ENCODE peak calls at places on chromosomes 6 and 20, in nine cellular contexts. One of them, this sample, is unnamed. For H3K27me3, the result is how much of the 10 kb centered on the place peaks cover.

GRCh38 chr20:46621492-46621891 is 29.8 kb downstream of the SLC13A3 start:
- DNase-seq in endothelial cell of umbilical vein: no peak
- DNase-seq in CD8-positive, alpha-beta T cell: no peak
- DNase-seq in A673: peak
- DNase-seq in upper lobe of right lung: no peak
- DNase-seq in ovary: no peak
- DNase-seq in brain microvascular endothelial cell: peak
- DNase-seq in bronchial epithelial cell: no peak
- DNase-seq in HCT116: no peak
- DNase-seq in this sample: no peak

GRCh38 chr6:97465877-97466710 is 183.1 kb upstream of the MMS22L start:
- DNase-seq in endothelial cell of umbilical vein: no peak
- DNase-seq in CD8-positive, alpha-beta T cell: no peak
- DNase-seq in A673: peak
- DNase-seq in upper lobe of right lung: no peak
- DNase-seq in ovary: no peak
- DNase-seq in brain microvascular endothelial cell: no peak
- DNase-seq in bronchial epithelial cell: no peak
- DNase-seq in HCT116: no peak
- DNase-seq in this sample: no peak

GRCh38 chr6:27897580-27898206 is 14.5 kb downstream of the OR2B2 start:
- DNase-seq in endothelial cell of umbilical vein: no peak
- DNase-seq in CD8-positive, alpha-beta T cell: no peak
- DNase-seq in A673: no peak
- DNase-seq in upper lobe of right lung: no peak
- DNase-seq in ovary: no peak
- DNase-seq in brain microvascular endothelial cell: no peak
- DNase-seq in bronchial epithelial cell: no peak
- DNase-seq in HCT116: no peak
- DNase-seq in this sample: no peak

GRCh38 chr6:43105538-43106218 is 29.6 kb downstream of the PTK7 start:
- DNase-seq in endothelial cell of umbilical vein: no peak
- DNase-seq in CD8-positive, alpha-beta T cell: no peak
- DNase-seq in A673: no peak
- DNase-seq in upper lobe of right lung: no peak
- DNase-seq in ovary: no peak
- DNase-seq in brain microvascular endothelial cell: no peak
- DNase-seq in bronchial epithelial cell: no peak
- DNase-seq in HCT116: no peak
- DNase-seq in this sample: no peak

GRCh38 chr6:163416640-163417253 is 2.2 kb downstream of the QKI start:
- DNase-seq in endothelial cell of umbilical vein: peak
- DNase-seq in CD8-positive, alpha-beta T cell: no peak
- DNase-seq in A673: peak
- DNase-seq in upper lobe of right lung: no peak
- DNase-seq in ovary: peak
- DNase-seq in brain microvascular endothelial cell: peak
- DNase-seq in bronchial epithelial cell: peak
- DNase-seq in HCT116: peak
- DNase-seq in this sample: no peak

GRCh38 chr6:16239090-16239797 is 857 bp downstream of the GMPR start:
- DNase-seq in endothelial cell of umbilical vein: peak
- DNase-seq in CD8-positive, alpha-beta T cell: no peak
- DNase-seq in A673: peak
- DNase-seq in upper lobe of right lung: peak
- DNase-seq in ovary: peak
- DNase-seq in brain microvascular endothelial cell: peak
- DNase-seq in bronchial epithelial cell: no peak
- DNase-seq in HCT116: no peak
- DNase-seq in this sample: peak

GRCh38 chr6:87382861-87383260 is 24.9 kb upstream of the CFAP206 start:
- DNase-seq in endothelial cell of umbilical vein: no peak
- DNase-seq in CD8-positive, alpha-beta T cell: no peak
- DNase-seq in A673: no peak
- DNase-seq in upper lobe of right lung: no peak
- DNase-seq in ovary: no peak
- DNase-seq in brain microvascular endothelial cell: no peak
- DNase-seq in bronchial epithelial cell: no peak
- DNase-seq in HCT116: no peak
- DNase-seq in this sample: no peak

GRCh38 chr20:4470375-4470774 is 251.3 kb upstream of the PRND start:
- DNase-seq in endothelial cell of umbilical vein: no peak
- DNase-seq in CD8-positive, alpha-beta T cell: no peak
- DNase-seq in A673: peak
- DNase-seq in upper lobe of right lung: no peak
- DNase-seq in ovary: no peak
- DNase-seq in brain microvascular endothelial cell: no peak
- DNase-seq in bronchial epithelial cell: peak
- DNase-seq in HCT116: no peak
- DNase-seq in this sample: no peak

GRCh38 chr6:122657601-122658000 is 47.4 kb downstream of the PKIB start:
- DNase-seq in endothelial cell of umbilical vein: no peak
- DNase-seq in CD8-positive, alpha-beta T cell: no peak
- DNase-seq in A673: peak
- DNase-seq in upper lobe of right lung: no peak
- DNase-seq in ovary: no peak
- DNase-seq in brain microvascular endothelial cell: peak
- DNase-seq in bronchial epithelial cell: no peak
- DNase-seq in HCT116: no peak
- DNase-seq in this sample: no peak

GRCh38 chr6:114240800-114241199 is 102.0 kb downstream of the HS3ST5 start:
- DNase-seq in endothelial cell of umbilical vein: no peak
- DNase-seq in CD8-positive, alpha-beta T cell: no peak
- DNase-seq in A673: no peak
- DNase-seq in upper lobe of right lung: no peak
- DNase-seq in ovary: no peak
- DNase-seq in brain microvascular endothelial cell: no peak
- DNase-seq in bronchial epithelial cell: peak
- DNase-seq in HCT116: no peak
- DNase-seq in this sample: no peak

GRCh38 chr6:109944448-109944847 is 33.7 kb upstream of the GPR6 start:
- DNase-seq in endothelial cell of umbilical vein: no peak
- DNase-seq in CD8-positive, alpha-beta T cell: no peak
- DNase-seq in A673: no peak
- DNase-seq in upper lobe of right lung: no peak
- DNase-seq in ovary: no peak
- DNase-seq in brain microvascular endothelial cell: no peak
- DNase-seq in bronchial epithelial cell: peak
- DNase-seq in HCT116: peak
- DNase-seq in this sample: no peak

GRCh38 chr6:155377061-155377460 is 62.8 kb upstream of the TFB1M start:
- DNase-seq in endothelial cell of umbilical vein: no peak
- DNase-seq in CD8-positive, alpha-beta T cell: no peak
- DNase-seq in A673: no peak
- DNase-seq in upper lobe of right lung: no peak
- DNase-seq in ovary: no peak
- DNase-seq in brain microvascular endothelial cell: peak
- DNase-seq in bronchial epithelial cell: peak
- DNase-seq in HCT116: no peak
- DNase-seq in this sample: no peak

GRCh38 chr20:10090588-10091166 is 55.9 kb downstream of the ANKEF1 start:
- DNase-seq in endothelial cell of umbilical vein: peak
- DNase-seq in CD8-positive, alpha-beta T cell: no peak
- DNase-seq in A673: peak
- DNase-seq in upper lobe of right lung: peak
- DNase-seq in ovary: peak
- DNase-seq in brain microvascular endothelial cell: peak
- DNase-seq in bronchial epithelial cell: peak
- DNase-seq in HCT116: peak
- DNase-seq in this sample: no peak

GRCh38 chr6:25138697-25139051 is 140.5 kb upstream of the CARMIL1 start:
- DNase-seq in endothelial cell of umbilical vein: peak
- DNase-seq in CD8-positive, alpha-beta T cell: no peak
- DNase-seq in A673: no peak
- DNase-seq in upper lobe of right lung: no peak
- DNase-seq in ovary: no peak
- DNase-seq in brain microvascular endothelial cell: no peak
- DNase-seq in bronchial epithelial cell: peak
- DNase-seq in HCT116: no peak
- DNase-seq in this sample: no peak

DNA sequence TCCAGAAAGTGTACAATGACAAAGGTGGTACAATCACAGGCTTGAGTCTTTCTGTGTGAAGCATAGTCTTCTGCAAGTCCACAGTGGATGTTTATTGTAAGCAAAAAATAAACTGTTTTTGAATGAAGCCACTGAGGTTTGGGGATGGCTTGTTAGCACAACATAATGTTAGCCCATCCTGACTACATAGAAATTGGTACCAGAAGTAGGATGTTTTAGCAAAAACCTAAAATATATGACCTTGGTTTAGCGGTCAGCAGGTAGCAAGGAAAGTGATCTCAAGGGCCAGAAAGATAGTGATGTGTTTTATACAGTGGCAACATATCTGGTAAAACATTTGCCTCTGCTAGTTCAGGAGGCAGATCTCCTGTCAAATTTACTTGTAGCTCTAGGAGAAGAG is 15.8 kb downstream of the PLAGL1 start:
- DNase-seq in endothelial cell of umbilical vein: no peak
- DNase-seq in CD8-positive, alpha-beta T cell: no peak
- DNase-seq in A673: no peak
- DNase-seq in upper lobe of right lung: no peak
- DNase-seq in ovary: no peak
- DNase-seq in brain microvascular endothelial cell: no peak
- DNase-seq in bronchial epithelial cell: no peak
- DNase-seq in HCT116: no peak
- DNase-seq in this sample: no peak
- TF ChIP-seq CTCF in endothelial cell of umbilical vein: no peak
- TF ChIP-seq CTCF in CD8-positive, alpha-beta T cell: no peak
- TF ChIP-seq CTCF in A673: no peak
- TF ChIP-seq CTCF in upper lobe of right lung: no peak
- TF ChIP-seq CTCF in ovary: no peak
- TF ChIP-seq CTCF in brain microvascular endothelial cell: no peak
- TF ChIP-seq CTCF in bronchial epithelial cell: no peak
- TF ChIP-seq CTCF in HCT116: no peak
- TF ChIP-seq CTCF in this sample: no peak

DNA sequence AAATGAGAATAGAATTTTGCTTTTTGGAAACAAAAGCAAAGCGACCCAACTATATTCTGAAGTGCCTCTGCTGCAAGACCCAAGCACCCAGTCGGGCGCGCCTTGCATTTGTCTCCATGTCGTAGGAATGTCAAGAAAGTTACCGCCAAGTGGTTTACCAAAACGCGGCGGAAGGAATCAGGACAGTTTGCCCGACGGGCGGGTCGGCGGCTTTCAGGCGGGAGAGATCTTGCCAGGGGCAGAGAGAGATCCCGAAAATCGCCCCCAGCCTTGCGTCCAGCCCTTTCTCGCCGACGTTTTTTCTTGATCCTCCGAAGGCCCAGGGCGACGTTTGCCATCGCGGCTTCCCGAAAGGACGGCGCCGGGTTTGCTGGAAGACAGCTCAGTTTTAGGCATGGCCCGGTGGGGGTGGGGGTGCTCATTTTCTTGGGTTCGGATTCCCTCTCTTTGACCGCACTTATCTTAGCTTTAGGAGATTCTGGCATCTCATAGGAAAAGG is 3.9 kb upstream of the LIN28B start:
- DNase-seq in endothelial cell of umbilical vein: no peak
- DNase-seq in CD8-positive, alpha-beta T cell: no peak
- DNase-seq in A673: no peak
- DNase-seq in upper lobe of right lung: no peak
- DNase-seq in ovary: no peak
- DNase-seq in brain microvascular endothelial cell: no peak
- DNase-seq in bronchial epithelial cell: no peak
- DNase-seq in HCT116: no peak
- DNase-seq in this sample: no peak
- H3K27me3 ChIP-seq in endothelial cell of umbilical vein: half or more
- H3K27me3 ChIP-seq in CD8-positive, alpha-beta T cell: under half
- H3K27me3 ChIP-seq in A673: half or more
- H3K27me3 ChIP-seq in upper lobe of right lung: half or more
- H3K27me3 ChIP-seq in ovary: under half
- H3K27me3 ChIP-seq in brain microvascular endothelial cell: half or more
- H3K27me3 ChIP-seq in bronchial epithelial cell: under half
- H3K27me3 ChIP-seq in HCT116: under half
- H3K27me3 ChIP-seq in this sample: half or more

DNA sequence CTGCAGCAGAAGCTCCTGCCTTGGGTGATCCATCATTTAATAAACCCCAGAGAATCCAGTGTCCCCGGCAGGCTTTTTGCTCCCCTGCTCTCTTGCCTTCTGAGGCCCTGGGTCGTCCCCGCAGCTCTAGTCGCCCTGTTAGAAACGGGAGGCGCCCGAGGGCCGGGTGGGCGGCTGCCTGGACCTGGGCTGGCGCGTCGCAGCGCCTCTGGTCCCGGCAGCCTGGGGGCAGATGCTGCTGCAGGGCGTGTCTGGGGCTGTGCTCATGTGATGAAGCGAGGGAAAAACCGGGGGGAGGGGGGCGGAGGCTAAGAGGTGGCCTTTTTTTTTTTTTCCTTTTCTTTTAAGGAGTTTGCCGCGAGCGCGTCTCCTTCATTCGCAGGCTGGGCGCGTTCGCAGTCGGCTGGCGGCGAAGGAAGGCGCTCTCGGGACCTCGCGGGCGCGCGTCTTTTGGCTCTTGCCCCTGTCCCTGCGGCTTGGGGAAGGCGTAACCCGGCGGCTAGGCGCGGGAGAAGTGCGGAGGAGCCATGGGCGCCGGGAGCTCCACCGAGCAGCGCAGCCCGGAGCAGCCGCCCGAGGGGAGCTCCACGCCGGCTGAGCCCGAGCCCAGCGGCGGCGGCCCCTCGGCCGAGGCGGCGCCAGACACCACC is 394 bp downstream of the AKAP12 start:
- DNase-seq in endothelial cell of umbilical vein: peak
- DNase-seq in CD8-positive, alpha-beta T cell: no peak
- DNase-seq in A673: peak
- DNase-seq in upper lobe of right lung: peak
- DNase-seq in ovary: peak
- DNase-seq in brain microvascular endothelial cell: peak
- DNase-seq in bronchial epithelial cell: no peak
- DNase-seq in HCT116: peak
- DNase-seq in this sample: peak
- H3K4me3 ChIP-seq in endothelial cell of umbilical vein: peak
- H3K4me3 ChIP-seq in CD8-positive, alpha-beta T cell: no peak
- H3K4me3 ChIP-seq in A673: peak
- H3K4me3 ChIP-seq in upper lobe of right lung: peak
- H3K4me3 ChIP-seq in ovary: peak
- H3K4me3 ChIP-seq in brain microvascular endothelial cell: peak
- H3K4me3 ChIP-seq in bronchial epithelial cell: peak
- H3K4me3 ChIP-seq in HCT116: peak
- H3K4me3 ChIP-seq in this sample: peak

DNA sequence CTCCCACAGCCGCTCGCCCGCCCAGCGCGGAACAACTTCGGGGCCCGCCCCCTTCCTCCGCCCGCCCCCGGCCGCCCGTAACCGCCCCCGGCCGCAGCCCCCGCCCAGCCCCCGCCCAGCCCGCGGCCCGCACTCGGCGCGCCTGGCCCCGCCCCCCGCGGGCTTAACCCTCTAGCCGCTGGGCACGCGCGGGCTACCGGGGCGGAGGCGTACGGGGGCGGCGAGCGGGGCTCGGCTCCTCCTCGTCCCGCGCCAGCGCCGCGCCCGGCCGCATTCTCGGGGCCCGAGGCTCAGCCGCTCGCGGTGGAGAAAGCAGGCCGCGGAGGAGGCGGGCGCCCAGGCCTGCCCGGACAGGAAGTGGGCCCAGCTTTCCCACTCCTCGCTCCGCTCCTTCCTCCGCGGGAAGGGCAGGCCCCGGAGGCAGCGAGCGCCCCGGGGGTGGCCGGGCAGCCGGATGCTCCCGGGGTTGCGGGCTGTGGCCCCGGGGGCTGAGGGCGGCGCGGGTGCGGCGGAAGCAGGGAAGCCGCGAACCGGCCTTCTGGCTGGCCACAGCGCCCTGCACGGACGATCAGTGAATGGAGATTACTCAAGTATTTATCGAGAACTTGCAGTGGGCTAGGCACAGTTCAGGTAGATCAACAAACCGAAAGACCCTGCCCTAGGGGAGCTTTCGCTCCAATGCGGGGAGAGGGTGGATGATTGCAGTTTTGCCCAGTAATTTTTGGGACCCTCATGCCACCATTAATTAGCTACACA is at the start of gene TRAM2:
- DNase-seq in endothelial cell of umbilical vein: peak
- DNase-seq in CD8-positive, alpha-beta T cell: peak
- DNase-seq in A673: peak
- DNase-seq in upper lobe of right lung: peak
- DNase-seq in ovary: peak
- DNase-seq in brain microvascular endothelial cell: peak
- DNase-seq in bronchial epithelial cell: peak
- DNase-seq in HCT116: peak
- DNase-seq in this sample: peak
- TF ChIP-seq CTCF in endothelial cell of umbilical vein: no peak
- TF ChIP-seq CTCF in CD8-positive, alpha-beta T cell: no peak
- TF ChIP-seq CTCF in A673: no peak
- TF ChIP-seq CTCF in upper lobe of right lung: peak
- TF ChIP-seq CTCF in ovary: no peak
- TF ChIP-seq CTCF in brain microvascular endothelial cell: peak
- TF ChIP-seq CTCF in bronchial epithelial cell: peak
- TF ChIP-seq CTCF in HCT116: no peak
- TF ChIP-seq CTCF in this sample: peak

This sample was measured in tibial artery.